ENCODE peak calls at places on chromosome 9, in four cellular contexts. U is naive thymus-derived CD4-positive, alpha-beta T cell; E is ovary; I is CD8-positive, alpha-beta T cell. V is an unnamed sample.

GRCh38 chr9:88387733-88388202 is 476 bp upstream of the SPIN1 start:
- DNase-seq in I (no peak), E (peak), U (peak), V (peak)

GRCh38 chr9:86282979-86283535 is 719 bp upstream of the ISCA1 start:
- DNase-seq in E (no peak), I (no peak), U (no peak), V (no peak)

GRCh38 chr9:33311953-33312352 is 21.6 kb downstream of the NFX1 start:
- DNase-seq in I (no peak), U (no peak), E (no peak), V (no peak)

GRCh38 chr9:7266911-7267555 is 509.3 kb downstream of the KDM4C start:
- DNase-seq in E (no peak), U (no peak), I (no peak), V (peak)

GRCh38 chr9:214488-215448 is at the start of gene DOCK8:
- DNase-seq in U (peak), I (peak), E (no peak), V (peak)

GRCh38 chr9:100911273-100911672 is 117.3 kb upstream of the PLPPR1 start:
- DNase-seq in U (no peak), E (no peak), I (no peak), V (no peak)

GRCh38 chr9:119802621-119803020 is 433.4 kb upstream of the BRINP1 start:
- DNase-seq in E (peak), I (no peak), U (no peak), V (peak)

GRCh38 chr9:24832307-24832706 is 286.6 kb upstream of the IZUMO3 start:
- DNase-seq in E (no peak), U (no peak), I (no peak), V (no peak)

GRCh38 chr9:84140535-84141101 is 160.0 kb downstream of the RMI1 start:
- DNase-seq in E (no peak), U (peak), I (no peak), V (peak)

GRCh38 chr9:134212809-134213507 is 48.6 kb upstream of the RNU6ATAC start:
- DNase-seq in I (no peak), E (peak), U (no peak), V (no peak)

GRCh38 chr9:96436063-96436455 is 13.9 kb upstream of the HABP4 start:
- DNase-seq in U (no peak), I (no peak), E (no peak), V (no peak)

GRCh38 chr9:92969516-92970466 is 22.5 kb downstream of the FGD3 start:
- DNase-seq in E (no peak), I (no peak), U (no peak), V (no peak)

GRCh38 chr9:124834586-124834985 is 18.7 kb upstream of the WDR38 start:
- DNase-seq in I (no peak), E (no peak), U (no peak), V (no peak)

GRCh38 chr9:108151161-108151586 is 661.6 kb upstream of the KLF4 start:
- DNase-seq in U (no peak), E (peak), I (no peak), V (no peak)

GRCh38 chr9:113934167-113934566 is 58.1 kb downstream of the ZNF618 start:
- DNase-seq in I (no peak), E (no peak), U (no peak), V (no peak)

GRCh38 chr9:673264-673965 is 168.1 kb upstream of the DMRT1 start:
- DNase-seq in I (no peak), U (no peak), E (no peak), V (no peak)

GRCh38 chr9:38027714-38028113 is 41.3 kb downstream of the SHB start:
- DNase-seq in E (no peak), I (no peak), U (no peak), V (no peak)

GRCh38 chr9:70502690-70503089 is 88.2 kb upstream of the KLF9 start:
- DNase-seq in E (no peak), I (no peak), U (no peak), V (no peak)

GRCh38 chr9:81380960-81381359 is 308.4 kb downstream of the TLE1 start:
- DNase-seq in I (no peak), E (no peak), U (no peak), V (no peak)

GRCh38 chr9:92647671-92648446 is 22.1 kb downstream of the IPPK start:
- DNase-seq in U (no peak), E (peak), I (no peak), V (no peak)

GRCh38 chr9:135601988-135602387 is 37.4 kb downstream of the GLT6D1 start:
- DNase-seq in I (no peak), U (no peak), E (no peak), V (no peak)

GRCh38 chr9:132663120-132663519 is 6.7 kb downstream of the DDX31 start:
- DNase-seq in I (no peak), U (no peak), E (no peak), V (no peak)

GRCh38 chr9:133710661-133711427 is 27.3 kb downstream of the SARDH start:
- DNase-seq in E (no peak), U (no peak), I (no peak), V (no peak)

GRCh38 chr9:135602789-135603481 is 36.4 kb downstream of the GLT6D1 start:
- DNase-seq in U (peak), E (no peak), I (no peak), V (peak)

GRCh38 chr9:118522093-118523028 is 818.2 kb downstream of the TLR4 start:
- DNase-seq in U (no peak), E (no peak), I (no peak), V (peak)

GRCh38 chr9:126882746-126883145 is 22.3 kb downstream of the ZBTB34 start:
- DNase-seq in U (no peak), E (no peak), I (no peak), V (no peak)

GRCh38 chr9:126886194-126886830 is 25.9 kb downstream of the ZBTB34 start:
- DNase-seq in U (no peak), I (no peak), E (no peak), V (no peak)

GRCh38 chr9:126883636-126884035 is 23.2 kb downstream of the ZBTB34 start:
- DNase-seq in U (no peak), E (no peak), I (no peak), V (no peak)

GRCh38 chr9:126886897-126887296 is 26.5 kb downstream of the ZBTB34 start:
- DNase-seq in U (no peak), E (no peak), I (no peak), V (no peak)

DNA sequence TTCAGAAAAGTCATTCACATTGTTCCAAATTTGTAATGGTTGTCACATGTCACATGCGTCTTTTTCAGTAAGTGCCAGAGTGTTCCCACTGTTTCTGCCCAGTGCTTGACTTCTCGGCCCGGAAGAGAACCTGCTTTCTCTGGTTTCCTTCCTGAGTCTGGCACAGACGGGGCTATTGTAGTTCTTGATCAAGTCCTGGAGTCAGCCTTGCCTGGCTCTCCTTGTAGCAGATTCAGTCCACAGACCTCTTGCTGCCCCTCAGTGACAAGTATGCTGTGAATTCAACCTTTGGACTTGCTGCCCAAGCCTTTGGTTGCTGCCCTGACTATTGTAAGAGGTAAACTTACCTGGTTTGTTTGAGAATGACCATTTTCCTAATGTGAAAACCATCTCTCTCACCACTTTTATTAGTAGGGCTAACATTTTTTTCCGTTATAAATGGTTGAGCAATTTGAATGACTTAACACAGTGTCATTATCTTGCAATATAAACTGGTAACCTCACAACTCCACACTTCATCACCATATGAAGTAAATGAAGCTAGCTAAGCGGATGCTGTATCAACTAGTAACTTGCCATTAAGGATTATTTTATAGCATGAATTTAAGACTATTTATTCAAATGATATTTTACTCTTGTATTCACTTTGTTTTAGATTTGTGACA is 24.8 kb downstream of the ZBTB34 start:
- DNase-seq in E (no peak), I (no peak), U (no peak), V (no peak)
- H3K27ac ChIP-seq in E (no peak), I (no peak), U (no peak), V (no peak)

DNA sequence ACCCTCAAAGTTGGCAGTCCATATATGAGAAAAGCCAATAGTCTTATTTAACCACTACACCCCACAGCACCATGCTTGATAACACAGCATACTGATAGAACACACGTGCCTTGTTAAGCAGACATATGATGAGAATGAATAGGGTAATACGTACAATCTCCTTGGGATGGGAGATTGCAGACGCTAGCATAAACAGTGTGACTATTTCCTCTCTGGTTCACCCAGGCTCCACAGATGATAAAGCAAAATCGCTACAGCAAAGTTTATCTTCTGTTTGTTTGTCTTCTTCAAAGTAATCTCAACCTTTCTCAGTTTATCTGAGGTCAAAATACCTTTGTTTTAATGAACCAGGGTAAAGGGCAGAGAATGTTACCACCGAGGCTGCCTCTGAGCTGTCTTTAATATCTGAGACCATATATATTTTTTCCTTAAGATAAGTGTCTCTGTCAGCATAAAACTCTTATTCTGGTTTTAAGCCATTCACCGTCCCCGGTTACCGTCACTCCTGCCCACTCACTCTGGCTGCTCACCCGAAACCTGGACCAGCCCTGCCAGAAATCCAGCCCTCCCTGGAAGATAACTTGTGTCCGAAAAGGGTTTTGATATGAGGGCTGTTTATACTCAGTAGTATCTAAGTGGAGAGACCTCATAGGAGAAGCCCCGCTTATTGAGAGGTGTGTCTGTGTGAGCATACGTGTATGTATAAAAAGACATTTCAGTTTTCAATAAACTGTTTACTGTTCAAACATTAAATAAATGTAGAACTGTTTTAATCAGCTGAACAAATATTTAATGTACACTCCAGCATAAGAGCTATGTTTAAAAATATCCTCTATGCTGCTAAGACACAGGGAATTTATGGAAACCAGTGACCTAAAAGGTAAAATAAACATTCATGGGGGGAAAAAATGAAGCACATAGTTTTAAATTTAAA is 465.4 kb downstream of the RASEF start:
- DNase-seq in E (no peak), I (no peak), U (no peak), V (no peak)
- H3K27ac ChIP-seq in E (no peak), I (no peak), U (no peak), V (no peak)

GRCh38 chr9:126342621-126343031 is 16.0 kb downstream of the MVB12B start:
- DNase-seq in E (no peak), I (no peak), U (no peak), V (no peak)
- H3K27ac ChIP-seq in E (no peak), I (no peak), U (no peak), V (peak)

GRCh38 chr9:109251080-109251775 is 69.6 kb downstream of the EPB41L4B start:
- DNase-seq in U (no peak), E (peak), I (no peak), V (peak)
- H3K27ac ChIP-seq in U (no peak), E (peak), I (no peak), V (peak)